ENCODE peak calls at places on chromosomes 12 and 14, in six cellular contexts. F is AG04449, N is fibroblast of pulmonary artery, I is bronchial epithelial cell, Q is GM13977, X is WTC11. V is an unnamed sample.
A peak's percentile ranks its signal among the peaks of the same experiment; 100 is the strongest.

GRCh38 chr12:75533239-75533638 is 21.8 kb upstream of the KRR1 start:
- DNase-seq in F (no peak), N (peak; percentile 14), I (no peak), Q (no peak), X (no peak), V (no peak)

GRCh38 chr14:22915886-22916521 is 2.9 kb downstream of the RBM23 start:
- DNase-seq in F (no peak), N (peak; percentile 71), I (no peak), Q (no peak), X (no peak), V (no peak)

GRCh38 chr14:93090826-93091583 is 24.7 kb downstream of the ITPK1 start:
- DNase-seq in F (no peak), N (peak; percentile 29), I (no peak), Q (peak; percentile 24), X (no peak), V (peak; percentile 13)

GRCh38 chr12:106118-106561 is 39.6 kb downstream of the IQSEC3 start:
- DNase-seq in F (no peak), N (no peak), I (no peak), Q (peak; percentile 83), X (peak; percentile 46), V (no peak)

GRCh38 chr14:24207104-24207543 is 1.6 kb downstream of the TSSK4 start:
- DNase-seq in F (no peak), N (no peak), I (no peak), Q (no peak), X (no peak), V (no peak)

GRCh38 chr14:85054178-85054577 is 475.8 kb upstream of the FLRT2 start:
- DNase-seq in F (no peak), N (no peak), I (no peak), Q (no peak), X (no peak), V (no peak)

GRCh38 chr14:60250318-60251035 is 1.5 kb downstream of the PPM1A start:
- DNase-seq in F (no peak), N (peak; percentile 18), I (peak; percentile 45), Q (no peak), X (no peak), V (no peak)

GRCh38 chr12:69630191-69630590 is 19.5 kb upstream of the LRRC10 start:
- DNase-seq in F (no peak), N (no peak), I (no peak), Q (no peak), X (peak; percentile 25), V (no peak)

GRCh38 chr12:94941440-94941862 is 62.0 kb downstream of the NDUFA12 start:
- DNase-seq in F (peak; percentile 59), N (peak; percentile 86), I (peak; percentile 98), Q (peak; percentile 20), X (no peak), V (no peak)

GRCh38 chr12:42798811-42799438 is 209.4 kb upstream of the PRICKLE1 start:
- DNase-seq in F (no peak), N (peak; percentile 24), I (no peak), Q (no peak), X (no peak), V (no peak)

GRCh38 chr12:53051881-53052412 is 2.1 kb downstream of the TNS2 start:
- DNase-seq in F (no peak), N (no peak), I (no peak), Q (no peak), X (no peak), V (no peak)

GRCh38 chr14:95833429-95833828 is 43.2 kb upstream of the TUNAR start:
- DNase-seq in F (no peak), N (no peak), I (no peak), Q (no peak), X (no peak), V (no peak)

GRCh38 chr12:69932154-69932553 is 107.1 kb downstream of the MYRFL start:
- DNase-seq in F (no peak), N (no peak), I (no peak), Q (no peak), X (peak; percentile 44), V (no peak)

GRCh38 chr12:105538880-105539279 is 208.4 kb downstream of the C12orf75 start:
- DNase-seq in F (peak; percentile 73), N (peak; percentile 77), I (no peak), Q (no peak), X (no peak), V (no peak)

GRCh38 chr14:91413547-91414474 is 3.8 kb downstream of the CCDC88C start:
- DNase-seq in F (no peak), N (no peak), I (peak; percentile 78), Q (no peak), X (peak; percentile 92), V (peak; percentile 72)

GRCh38 chr14:21768116-21768874 is 94.7 kb upstream of the OR4E1 start:
- DNase-seq in F (no peak), N (peak; percentile 22), I (peak; percentile 55), Q (peak; percentile 29), X (no peak), V (no peak)

GRCh38 chr12:83896416-83896815 is 1016.2 kb downstream of the SLC6A15 start:
- DNase-seq in F (no peak), N (peak; percentile 3), I (no peak), Q (no peak), X (no peak), V (no peak)

GRCh38 chr12:27340971-27341370 is 8.3 kb downstream of the BMAL2 start:
- DNase-seq in F (no peak), N (no peak), I (peak; percentile 47), Q (no peak), X (no peak), V (no peak)

GRCh38 chr14:75229576-75229922 is 49.1 kb upstream of the FOS start:
- DNase-seq in F (no peak), N (no peak), I (peak; percentile 83), Q (no peak), X (no peak), V (no peak)

GRCh38 chr12:107122452-107122958 is 29.2 kb upstream of the CRY1 start:
- DNase-seq in F (no peak), N (no peak), I (no peak), Q (no peak), X (no peak), V (no peak)

GRCh38 chr12:2596441-2596840 is 198.3 kb upstream of the FKBP4 start:
- DNase-seq in F (no peak), N (no peak), I (no peak), Q (no peak), X (no peak), V (no peak)

GRCh38 chr12:14962797-14963196 is 1.4 kb upstream of the ARHGDIB start:
- DNase-seq in F (no peak), N (no peak), I (no peak), Q (no peak), X (no peak), V (no peak)

GRCh38 chr12:111428728-111429175 is 23.0 kb downstream of the SH2B3 start:
- DNase-seq in F (no peak), N (peak; percentile 36), I (no peak), Q (no peak), X (no peak), V (no peak)

GRCh38 chr14:61193471-61193870 is 87.7 kb downstream of the TMEM30B start:
- DNase-seq in F (no peak), N (no peak), I (no peak), Q (no peak), X (no peak), V (no peak)

GRCh38 chr12:64452559-64453329 is 824 bp downstream of the TBK1 start:
- DNase-seq in F (peak; percentile 34), N (peak; percentile 89), I (peak; percentile 98), Q (peak; percentile 18), X (no peak), V (peak; percentile 62)

GRCh38 chr12:49487605-49488004 is 51.2 kb upstream of the KCNH3 start:
- DNase-seq in F (no peak), N (no peak), I (no peak), Q (no peak), X (no peak), V (no peak)

GRCh38 chr14:75119056-75119455 is 7.8 kb downstream of the NEK9 start:
- DNase-seq in F (no peak), N (peak; percentile 45), I (peak; percentile 13), Q (no peak), X (no peak), V (no peak)

GRCh38 chr12:15152864-15153263 is 68.4 kb downstream of the RERG start:
- DNase-seq in F (peak; percentile 10), N (peak; percentile 60), I (peak; percentile 95), Q (no peak), X (no peak), V (no peak)

GRCh38 chr12:45615268-45615667 is 114.2 kb upstream of the ARID2 start:
- DNase-seq in F (no peak), N (peak; percentile 47), I (peak; percentile 65), Q (no peak), X (no peak), V (no peak)

GRCh38 chr12:56190695-56191155 is 1.4 kb upstream of the SMARCC2 start:
- DNase-seq in F (no peak), N (no peak), I (no peak), Q (no peak), X (no peak), V (no peak)

GRCh38 chr12:131692431-131692830 is 18.5 kb upstream of the SFSWAP start:
- DNase-seq in F (no peak), N (no peak), I (no peak), Q (no peak), X (no peak), V (no peak)

GRCh38 chr12:57235012-57235727 is 5.7 kb downstream of the SHMT2 start:
- DNase-seq in F (no peak), N (peak; percentile 78), I (no peak), Q (no peak), X (peak; percentile 56), V (no peak)
- TF ChIP-seq CTCF in F (no peak), N (peak; percentile 1), I (no peak), Q (no peak), X (no peak), V (no peak)

GRCh38 chr14:100417466-100417865 is 94.3 kb downstream of the SLC25A47 start:
- DNase-seq in F (peak; percentile 77), N (peak; percentile 91), I (peak; percentile 87), Q (no peak), X (peak; percentile 79), V (no peak)

GRCh38 chr14:100421756-100422470 is 98.8 kb downstream of the SLC25A47 start:
- DNase-seq in F (no peak), N (no peak), I (no peak), Q (no peak), X (no peak), V (no peak)

GRCh38 chr14:100416921-100417451 is 93.8 kb downstream of the SLC25A47 start:
- DNase-seq in F (peak; percentile 57), N (peak; percentile 29), I (peak; percentile 76), Q (no peak), X (no peak), V (no peak)

GRCh38 chr14:100422556-100423420 is 99.6 kb downstream of the SLC25A47 start:
- DNase-seq in F (no peak), N (no peak), I (no peak), Q (no peak), X (no peak), V (no peak)

GRCh38 chr14:100419856-100420255 is 96.7 kb downstream of the SLC25A47 start:
- DNase-seq in F (no peak), N (no peak), I (no peak), Q (no peak), X (peak; percentile 41), V (no peak)
- TF ChIP-seq CTCF in F (no peak), N (no peak), I (no peak), Q (no peak), X (no peak), V (no peak)

GRCh38 chr12:96698521-96698920 is 208.5 kb upstream of the NEDD1 start:
- DNase-seq in F (no peak), N (no peak), I (no peak), Q (no peak), X (no peak), V (no peak)
- TF ChIP-seq CTCF in F (no peak), N (peak; percentile 5), I (no peak), Q (no peak), X (no peak), V (no peak)

GRCh38 chr12:59252731-59253130 is 332.4 kb upstream of the LRIG3 start:
- DNase-seq in F (no peak), N (no peak), I (no peak), Q (no peak), X (no peak), V (no peak)
- TF ChIP-seq CTCF in F (no peak), N (no peak), I (no peak), Q (no peak), X (no peak), V (no peak)

V was measured in prostate gland.